ENCODE peak calls at places on chromosome 10, in ten cellular contexts. P, V, N, J, F, U, G, E, A and S are unnamed samples. For H3K27me3, the result is how much of the 10 kb centered on the place peaks cover.

GRCh38 chr10:28243923-28244322 is 58.9 kb downstream of the MPP7 start:
- DNase-seq in P (no peak), V (no peak), N (no peak), J (no peak), F (no peak), U (no peak), G (no peak), E (no peak), A (no peak), S (no peak)

GRCh38 chr10:27225642-27226257 is 14.8 kb downstream of the ACBD5 start:
- DNase-seq in P (no peak), V (no peak), N (no peak), J (no peak), F (no peak), U (no peak), G (no peak), E (no peak), A (no peak), S (no peak)

GRCh38 chr10:24349379-24350110 is 140.6 kb downstream of the KIAA1217 start:
- DNase-seq in P (no peak), V (no peak), N (no peak), J (no peak), F (no peak), U (no peak), G (no peak), E (no peak), A (no peak), S (no peak)

GRCh38 chr10:96598841-96599240 is 12.0 kb upstream of the TM9SF3 start:
- DNase-seq in P (no peak), V (no peak), N (no peak), J (no peak), F (no peak), U (no peak), G (no peak), E (no peak), A (no peak), S (no peak)

GRCh38 chr10:9895406-9895805 is 1122.3 kb upstream of the CELF2 start:
- DNase-seq in P (no peak), V (no peak), N (no peak), J (no peak), F (no peak), U (no peak), G (no peak), E (no peak), A (no peak), S (no peak)

GRCh38 chr10:87744606-87745005 is 73.4 kb downstream of the ATAD1 start:
- DNase-seq in P (no peak), V (no peak), N (no peak), J (no peak), F (no peak), U (no peak), G (no peak), E (no peak), A (no peak), S (no peak)

GRCh38 chr10:24570658-24571426 is 152.8 kb downstream of the ARHGAP21 start:
- DNase-seq in P (no peak), V (no peak), N (no peak), J (no peak), F (no peak), U (peak), G (no peak), E (no peak), A (no peak), S (no peak)

GRCh38 chr10:49023071-49023470 is 83.4 kb upstream of the LRRC18 start:
- DNase-seq in P (no peak), V (no peak), N (no peak), J (no peak), F (no peak), U (no peak), G (no peak), E (no peak), A (no peak), S (no peak)

GRCh38 chr10:126841341-126841902 is 63.8 kb upstream of the DOCK1 start:
- DNase-seq in P (no peak), V (no peak), N (no peak), J (no peak), F (no peak), U (no peak), G (no peak), E (no peak), A (no peak), S (no peak)

GRCh38 chr10:127922675-127923366 is 15.9 kb downstream of the PTPRE start:
- DNase-seq in P (peak), V (no peak), N (peak), J (peak), F (no peak), U (no peak), G (no peak), E (peak), A (no peak), S (peak)

GRCh38 chr10:3774814-3775670 is 10.0 kb downstream of the KLF6 start:
- DNase-seq in P (no peak), V (peak), N (peak), J (no peak), F (no peak), U (no peak), G (no peak), E (no peak), A (no peak), S (peak)

GRCh38 chr10:97182327-97182990 is 3.3 kb downstream of the SLIT1 start:
- DNase-seq in P (no peak), V (no peak), N (no peak), J (no peak), F (no peak), U (no peak), G (no peak), E (no peak), A (no peak), S (no peak)

GRCh38 chr10:24556137-24556536 is 167.6 kb downstream of the ARHGAP21 start:
- DNase-seq in P (no peak), V (peak), N (no peak), J (no peak), F (no peak), U (no peak), G (no peak), E (no peak), A (no peak), S (no peak)

GRCh38 chr10:61931620-61932332 is 30.3 kb downstream of the ARID5B start:
- DNase-seq in P (no peak), V (no peak), N (no peak), J (no peak), F (no peak), U (no peak), G (no peak), E (no peak), A (no peak), S (no peak)

GRCh38 chr10:50322075-50322474 is 70.8 kb upstream of the ASAH2 start:
- DNase-seq in P (no peak), V (no peak), N (no peak), J (no peak), F (no peak), U (no peak), G (no peak), E (no peak), A (no peak), S (no peak)

GRCh38 chr10:80211786-80212185 is 6.4 kb upstream of the ANXA11 start:
- DNase-seq in P (no peak), V (peak), N (no peak), J (no peak), F (no peak), U (no peak), G (no peak), E (no peak), A (no peak), S (no peak)

GRCh38 chr10:58457761-58458616 is 54.7 kb upstream of the BICC1 start:
- DNase-seq in P (no peak), V (no peak), N (peak), J (peak), F (peak), U (no peak), G (no peak), E (no peak), A (no peak), S (peak)
- TF ChIP-seq EP300 in P (no peak), V (no peak), N (no peak), J (peak), F (no peak), U (no peak), G (no peak), E (no peak), A (no peak), S (peak)

GRCh38 chr10:86368046-86368445 is 1.5 kb upstream of the GRID1 start:
- DNase-seq in P (no peak), V (no peak), N (peak), J (no peak), F (no peak), U (no peak), G (peak), E (no peak), A (no peak), S (no peak)
- H3K27me3 ChIP-seq in P (under half), V (under half), N (half or more), J (under half), F (half or more), U (half or more), G (half or more), E (half or more), A (half or more), S (under half)

GRCh38 chr10:122230222-122230621 is 40.9 kb upstream of the BTBD16 start:
- DNase-seq in P (no peak), V (no peak), N (no peak), J (no peak), F (no peak), U (no peak), G (no peak), E (no peak), A (no peak), S (no peak)

GRCh38 chr10:122225324-122225723 is 45.8 kb upstream of the BTBD16 start:
- DNase-seq in P (no peak), V (no peak), N (no peak), J (no peak), F (no peak), U (no peak), G (no peak), E (no peak), A (no peak), S (no peak)

GRCh38 chr10:122229678-122230077 is 41.4 kb upstream of the BTBD16 start:
- DNase-seq in P (no peak), V (no peak), N (no peak), J (no peak), F (no peak), U (no peak), G (no peak), E (no peak), A (no peak), S (no peak)

GRCh38 chr10:122224159-122224558 is 46.9 kb upstream of the BTBD16 start:
- DNase-seq in P (no peak), V (no peak), N (no peak), J (no peak), F (no peak), U (no peak), G (no peak), E (no peak), A (no peak), S (no peak)

GRCh38 chr10:122227754-122228153 is 43.3 kb upstream of the BTBD16 start:
- DNase-seq in P (no peak), V (no peak), N (no peak), J (no peak), F (no peak), U (no peak), G (no peak), E (no peak), A (no peak), S (no peak)
- TF ChIP-seq POLR2A in P (no peak), V (no peak), N (no peak), J (no peak), F (no peak), U (no peak), G (no peak), E (no peak), A (no peak), S (no peak)

GRCh38 chr10:70601775-70602174 is 766 bp downstream of the PRF1 start:
- DNase-seq in P (no peak), V (no peak), N (no peak), J (no peak), F (no peak), U (no peak), G (no peak), E (no peak), A (no peak), S (no peak)

GRCh38 chr10:70605153-70605552 is 2.6 kb upstream of the PRF1 start:
- DNase-seq in P (no peak), V (no peak), N (no peak), J (no peak), F (no peak), U (no peak), G (no peak), E (no peak), A (no peak), S (no peak)

GRCh38 chr10:70603439-70603778 is 868 bp upstream of the PRF1 start:
- DNase-seq in P (no peak), V (no peak), N (no peak), J (no peak), F (no peak), U (no peak), G (no peak), E (no peak), A (no peak), S (no peak)

GRCh38 chr10:70602665-70603438 is at the start of gene PRF1:
- DNase-seq in P (peak), V (peak), N (no peak), J (peak), F (no peak), U (peak), G (no peak), E (peak), A (no peak), S (no peak)

DNA sequence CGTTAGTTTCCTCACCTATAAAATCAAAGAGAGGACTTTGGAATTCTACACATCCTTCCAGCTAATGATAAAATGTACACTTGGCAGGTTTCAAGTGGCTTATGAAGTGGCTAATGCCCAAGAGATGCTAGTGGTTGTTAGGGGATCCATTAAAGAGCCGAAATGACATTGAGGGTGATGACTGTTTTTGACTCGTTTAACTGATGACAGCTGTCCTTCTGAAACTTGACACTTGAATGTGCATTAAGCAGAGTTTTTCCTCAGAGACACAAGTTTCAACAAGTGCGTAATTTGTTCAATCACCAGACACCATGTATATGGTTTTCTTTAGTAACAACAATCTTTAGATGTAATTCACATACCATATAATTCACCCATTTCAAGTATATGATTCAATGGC is 1.6 kb upstream of the PRF1 start:
- DNase-seq in P (no peak), V (no peak), N (no peak), J (no peak), F (no peak), U (peak), G (no peak), E (no peak), A (no peak), S (no peak)
- TF ChIP-seq EP300 in P (no peak), V (no peak), N (no peak), J (no peak), F (no peak), U (no peak), G (no peak), E (no peak), A (no peak), S (no peak)

GRCh38 chr10:114044251-114045070 is 795 bp downstream of the ADRB1 start:
- DNase-seq in P (peak), V (no peak), N (no peak), J (no peak), F (no peak), U (no peak), G (no peak), E (no peak), A (no peak), S (no peak)
- H3K27me3 ChIP-seq in P (under half), V (under half), N (under half), J (under half), F (half or more), U (under half), G (under half), E (half or more), A (under half), S (under half)

DNA sequence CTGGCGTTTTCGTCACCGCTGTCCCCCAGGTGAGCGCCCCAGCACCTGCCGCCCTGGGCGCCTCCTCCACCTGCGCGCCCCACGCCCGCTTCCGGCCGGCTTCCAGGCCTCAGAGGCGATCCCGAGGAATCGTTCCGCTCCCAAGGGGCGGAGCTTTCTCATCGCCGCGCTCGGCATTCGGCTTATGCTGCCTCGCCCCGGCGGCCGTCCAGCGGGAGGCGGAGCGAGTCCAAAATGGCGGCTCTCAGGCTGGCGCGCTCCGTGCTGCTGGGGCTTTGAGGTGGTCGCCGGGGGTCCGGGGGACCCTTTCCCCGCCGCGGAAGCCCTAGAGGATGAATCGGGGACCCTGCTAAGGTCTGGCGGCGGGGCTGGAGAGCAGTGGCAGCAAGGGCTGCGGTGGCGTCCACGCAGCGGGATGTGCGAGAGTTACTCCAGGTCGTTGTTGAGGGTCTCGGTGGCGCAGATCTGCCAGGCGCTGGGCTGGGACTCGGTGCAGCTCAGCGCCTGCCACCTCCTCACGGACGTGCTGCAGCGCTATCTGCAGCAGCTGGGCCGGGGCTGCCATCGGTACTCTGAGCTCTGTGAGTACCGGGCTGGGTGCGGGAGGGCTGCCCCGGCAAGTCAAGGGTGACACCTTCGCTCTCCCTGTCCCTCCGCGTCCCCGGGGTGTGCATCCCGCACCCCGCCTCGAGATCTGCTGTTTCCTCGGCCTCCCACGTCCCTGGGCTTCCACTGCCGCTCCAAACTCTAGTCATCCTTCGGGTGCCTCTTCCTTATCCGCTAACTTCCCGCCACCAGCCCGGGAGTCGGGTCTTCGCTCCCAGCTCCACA is at the start of gene TAF3:
- DNase-seq in P (peak), V (peak), N (peak), J (peak), F (peak), U (peak), G (peak), E (peak), A (peak), S (peak)
- TF ChIP-seq POLR2A in P (peak), V (peak), N (peak), J (peak), F (no peak), U (no peak), G (peak), E (no peak), A (peak), S (no peak)

DNA sequence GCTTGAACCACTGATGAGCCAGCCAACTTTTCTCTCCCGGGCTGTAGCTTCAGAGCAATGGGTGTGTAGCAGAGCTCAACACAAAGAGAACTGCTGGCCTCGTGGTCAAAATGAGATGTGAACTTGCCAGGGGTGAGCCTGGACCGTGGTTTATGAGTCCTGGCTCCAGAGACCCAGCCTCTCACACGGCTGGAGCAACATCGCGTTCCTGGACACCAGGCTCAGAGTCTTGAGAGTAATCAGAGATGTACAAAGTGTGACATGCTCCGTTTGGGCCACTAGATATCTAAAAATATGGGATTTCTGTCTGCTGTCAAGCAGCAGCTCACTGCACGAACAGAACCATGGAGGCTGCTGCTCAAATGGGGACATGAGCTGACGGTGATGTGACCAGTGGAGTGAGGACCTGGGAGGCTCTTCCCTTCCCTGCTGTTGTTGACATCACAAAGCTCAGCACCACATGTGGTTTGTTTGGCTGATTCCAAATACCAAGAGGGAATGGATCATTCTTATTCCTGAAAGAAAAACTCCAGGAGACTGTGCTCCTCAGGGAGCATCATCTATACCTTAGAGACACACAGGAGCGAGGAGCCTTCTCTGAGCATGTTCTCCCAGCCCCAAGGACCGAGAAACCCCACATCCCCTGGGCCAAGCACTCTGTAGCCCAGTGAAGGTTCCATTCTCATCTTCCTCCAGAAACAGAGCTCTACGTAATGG is 9.2 kb upstream of the SVIL start:
- DNase-seq in P (no peak), V (no peak), N (peak), J (no peak), F (peak), U (no peak), G (no peak), E (no peak), A (no peak), S (no peak)
- TF ChIP-seq EP300 in P (no peak), V (no peak), N (no peak), J (no peak), F (no peak), U (no peak), G (no peak), E (no peak), A (no peak), S (no peak)

GRCh38 chr10:78389419-78389818 is 355.8 kb downstream of the RPS24 start:
- DNase-seq in P (no peak), V (no peak), N (no peak), J (no peak), F (no peak), U (no peak), G (no peak), E (no peak), A (no peak), S (no peak)
- H3K27me3 ChIP-seq in P (under half), V (under half), N (under half), J (under half), F (under half), U (under half), G (under half), E (under half), A (under half), S (under half)